ENCODE peak calls at places on chromosomes 6 and 20, in four cellular contexts. Z, R, A and U are unnamed samples.
A peak's percentile ranks its signal among the peaks of the same experiment; 100 is the strongest.

GRCh38 chr6:166341915-166342292 is 441 bp downstream of the SFT2D1 start:
- DNase-seq in Z (no peak), A (no peak), R (no peak), U (no peak)

GRCh38 chr20:24475356-24475755 is 5.9 kb downstream of the SYNDIG1 start:
- DNase-seq in R (no peak), A (no peak), Z (no peak), U (no peak)

GRCh38 chr6:144335315-144335861 is 50.3 kb downstream of the UTRN start:
- DNase-seq in R (no peak), A (no peak), Z (peak; percentile 39), U (no peak)

GRCh38 chr6:135183532-135184440 is 2.7 kb downstream of the MYB start:
- DNase-seq in Z (peak; percentile 79), A (peak; percentile 55), R (no peak), U (peak; percentile 47)

GRCh38 chr6:117206951-117207687 is 58.2 kb upstream of the VGLL2 start:
- DNase-seq in Z (no peak), A (no peak), R (no peak), U (no peak)

GRCh38 chr20:31576751-31577150 is 28.3 kb upstream of the ID1 start:
- DNase-seq in A (no peak), R (no peak), Z (no peak), U (no peak)

GRCh38 chr6:136683209-136683941 is 108.9 kb downstream of the MAP3K5 start:
- DNase-seq in A (no peak), Z (no peak), R (no peak), U (no peak)

GRCh38 chr6:148521586-148521985 is 178.9 kb downstream of the SASH1 start:
- DNase-seq in R (no peak), A (no peak), Z (no peak), U (no peak)

GRCh38 chr6:154529957-154530356 is 19.5 kb upstream of the CNKSR3 start:
- DNase-seq in R (no peak), Z (no peak), A (no peak), U (no peak)

GRCh38 chr6:26000366-26000886 is 37.8 kb downstream of the TRIM38 start:
- DNase-seq in R (no peak), Z (no peak), A (no peak), U (no peak)

GRCh38 chr6:13696226-13696625 is 15.4 kb downstream of the RANBP9 start:
- DNase-seq in A (no peak), R (no peak), Z (no peak), U (no peak)

GRCh38 chr6:129593233-129593564 is 116.8 kb downstream of the ARHGAP18 start:
- DNase-seq in R (no peak), Z (no peak), A (peak; percentile 72), U (no peak)

GRCh38 chr6:41503841-41504525 is 42.2 kb upstream of the FOXP4 start:
- DNase-seq in A (peak; percentile 52), Z (peak; percentile 66), R (no peak), U (peak; percentile 82)

GRCh38 chr6:33217681-33218080 is 9.4 kb downstream of the RING1 start:
- DNase-seq in Z (no peak), A (no peak), R (no peak), U (no peak)

GRCh38 chr6:142474446-142475289 is 172.9 kb downstream of the ADGRG6 start:
- DNase-seq in R (no peak), A (peak; percentile 63), Z (peak; percentile 76), U (peak; percentile 47)

GRCh38 chr6:2744206-2744771 is 6.4 kb downstream of the MYLK4 start:
- DNase-seq in A (no peak), R (no peak), Z (no peak), U (peak; percentile 31)

GRCh38 chr6:148329568-148330299 is 12.9 kb upstream of the SASH1 start:
- DNase-seq in Z (no peak), A (no peak), R (no peak), U (no peak)

GRCh38 chr6:141105481-141105880 is 1027.2 kb upstream of the GJE1 start:
- DNase-seq in Z (no peak), R (no peak), A (no peak), U (no peak)

GRCh38 chr6:20600831-20601230 is 66.6 kb downstream of the CDKAL1 start:
- DNase-seq in R (no peak), A (no peak), Z (no peak), U (peak; percentile 18)

GRCh38 chr6:17038316-17038715 is 63.5 kb upstream of the STMND1 start:
- DNase-seq in Z (no peak), A (no peak), R (no peak), U (no peak)

GRCh38 chr6:152571089-152571488 is 66.1 kb downstream of the SYNE1 start:
- DNase-seq in A (no peak), Z (no peak), R (no peak), U (no peak)

GRCh38 chr20:17624070-17624469 is 54.2 kb downstream of the DSTN start:
- DNase-seq in A (no peak), R (no peak), Z (no peak), U (peak; percentile 17)

GRCh38 chr6:108942556-108943492 is 94.6 kb downstream of the ARMC2 start:
- DNase-seq in R (no peak), A (no peak), Z (no peak), U (peak; percentile 51)

GRCh38 chr6:34223964-34224940 is 12.4 kb upstream of the HMGA1 start:
- DNase-seq in R (peak; percentile 88), A (peak; percentile 81), Z (peak; percentile 95), U (peak; percentile 99)
- TF ChIP-seq TCF12 in R (peak; percentile 53), A (no peak), Z (no peak), U (peak; percentile 50)

DNA sequence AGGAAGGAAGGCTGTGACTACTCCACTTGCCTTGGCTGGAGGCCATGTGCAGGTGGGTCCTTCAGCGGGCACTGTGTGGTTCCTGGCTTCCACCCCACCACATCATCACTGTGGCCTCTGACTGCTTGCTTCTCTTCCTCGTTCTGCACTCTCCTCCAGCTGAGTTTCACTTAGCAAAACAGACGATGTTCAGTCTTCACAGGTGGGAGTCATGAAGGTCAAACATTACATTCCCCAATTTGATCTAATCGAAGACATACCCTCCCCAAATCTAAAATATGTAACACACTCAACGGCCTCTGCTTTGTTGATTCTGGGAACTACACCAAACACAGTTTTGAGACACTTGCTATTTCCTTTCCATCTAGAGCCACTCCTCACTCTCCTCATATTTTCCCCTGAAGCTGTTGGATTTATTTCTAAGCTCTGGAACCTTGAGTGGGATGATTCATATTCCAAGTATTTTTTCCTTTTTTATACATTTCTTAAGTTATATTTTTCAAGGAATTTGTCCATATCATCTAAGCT is 132.5 kb upstream of the FOXA2 start:
- DNase-seq in Z (no peak), A (no peak), R (no peak), U (no peak)
- TF ChIP-seq TCF12 in Z (no peak), A (no peak), R (no peak), U (no peak)

DNA sequence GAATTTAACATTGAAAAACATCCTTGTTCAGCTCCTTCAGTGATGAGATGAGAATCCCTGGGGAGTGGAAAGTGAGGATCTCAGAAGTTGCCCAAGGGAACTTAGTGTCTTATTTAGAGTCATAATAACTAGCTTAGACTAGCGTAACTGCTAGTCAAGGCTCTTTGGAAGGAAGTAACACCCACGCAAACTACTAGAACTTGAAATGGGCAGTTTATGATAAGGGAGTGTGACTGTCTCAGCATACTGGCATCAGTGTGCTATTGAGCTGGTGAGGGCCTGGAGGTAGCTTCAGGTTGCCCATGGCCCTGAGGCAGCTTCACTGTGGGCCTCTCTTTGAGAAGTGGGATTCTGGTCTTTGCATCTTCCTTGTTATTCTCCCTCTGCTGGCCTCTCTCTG is 40.1 kb downstream of the SLX4IP start:
- DNase-seq in A (no peak), Z (no peak), R (no peak), U (no peak)
- TF ChIP-seq TCF12 in A (no peak), Z (no peak), R (no peak), U (no peak)

GRCh38 chr6:75502884-75503283 is 9.3 kb upstream of the FILIP1 start:
- DNase-seq in R (no peak), Z (no peak), A (no peak), U (no peak)

GRCh38 chr6:75503291-75503690 is 9.7 kb upstream of the FILIP1 start:
- DNase-seq in A (no peak), Z (no peak), R (no peak), U (no peak)

GRCh38 chr6:75504902-75505233 is 11.3 kb upstream of the FILIP1 start:
- DNase-seq in Z (no peak), A (no peak), R (no peak), U (no peak)

GRCh38 chr6:75501756-75502155 is 8.2 kb upstream of the FILIP1 start:
- DNase-seq in R (no peak), Z (no peak), A (no peak), U (no peak)

DNA sequence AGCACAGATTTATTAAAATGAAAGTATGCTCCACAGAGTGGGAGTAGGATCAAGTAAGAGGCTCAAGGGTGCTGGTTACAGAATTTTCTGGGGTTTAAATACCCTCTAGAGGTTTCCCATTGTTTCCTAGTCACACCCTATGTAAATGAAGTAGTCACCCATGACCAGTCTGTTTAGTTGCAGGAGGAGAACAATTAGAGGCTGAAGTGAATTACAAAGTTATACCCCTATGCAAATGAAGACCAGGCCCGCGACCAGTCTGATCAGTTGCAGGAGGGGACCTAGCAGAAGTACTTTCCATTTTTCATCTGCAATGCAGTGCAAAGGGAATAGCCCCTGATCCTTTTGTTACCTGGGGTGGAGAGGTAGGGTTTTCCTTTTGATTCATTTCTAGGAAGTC is 11.8 kb upstream of the FILIP1 start:
- DNase-seq in Z (no peak), A (no peak), R (no peak), U (no peak)
- TF ChIP-seq TCF12 in Z (no peak), A (no peak), R (no peak), U (no peak)

GRCh38 chr20:35466856-35467255 is 11.5 kb downstream of the CEP250 start:
- DNase-seq in R (no peak), A (no peak), Z (no peak), U (no peak)

GRCh38 chr20:35463455-35464300 is 8.3 kb downstream of the CEP250 start:
- DNase-seq in Z (peak; percentile 81), A (peak; percentile 84), R (no peak), U (peak; percentile 65)

GRCh38 chr20:35465976-35466375 is 10.6 kb downstream of the CEP250 start:
- DNase-seq in A (no peak), Z (no peak), R (no peak), U (no peak)

GRCh38 chr20:35468671-35469334 is 13.4 kb downstream of the CEP250 start:
- DNase-seq in R (no peak), A (peak; percentile 87), Z (no peak), U (no peak)

DNA sequence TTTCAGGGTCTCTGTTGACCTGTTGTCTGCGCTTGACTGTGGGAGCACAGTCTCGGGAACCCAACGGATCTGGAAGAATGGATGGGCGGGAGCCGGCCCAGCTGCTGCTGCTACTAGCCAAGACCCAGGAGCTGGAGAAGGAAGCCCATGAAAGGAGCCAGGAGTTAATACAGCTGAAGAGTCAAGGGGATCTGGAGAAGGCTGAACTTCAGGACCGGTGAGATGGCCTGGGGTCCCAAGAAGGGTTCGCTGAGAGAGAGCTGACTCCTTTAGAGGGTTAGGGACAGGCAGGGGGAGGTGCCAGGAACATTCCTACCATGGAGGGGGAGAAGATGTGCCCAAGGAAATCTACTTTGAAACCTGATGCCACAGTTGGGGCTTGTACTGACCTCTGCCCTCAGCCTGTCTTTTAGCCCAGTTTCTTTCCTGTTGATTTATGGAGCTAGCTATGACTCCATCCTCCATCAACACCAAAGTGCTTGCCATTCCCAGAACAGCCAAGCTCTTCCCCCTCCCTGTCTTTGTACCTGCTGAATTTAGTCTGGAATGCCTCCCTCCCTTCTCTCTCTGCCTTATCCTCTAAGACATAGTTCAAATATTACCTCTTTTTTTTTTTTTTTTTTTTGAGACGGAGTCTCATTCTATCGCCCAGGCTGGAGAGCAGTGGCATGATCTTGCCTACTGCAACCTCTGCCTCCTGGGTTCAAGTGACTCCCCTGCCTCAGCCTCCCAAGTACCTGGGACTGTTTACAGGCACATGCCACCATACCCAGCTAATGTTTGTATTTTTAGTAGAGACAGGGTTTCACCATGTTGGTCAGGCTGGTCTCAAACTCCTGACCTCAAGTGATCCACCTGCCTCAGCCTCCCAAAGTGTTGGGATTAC is 12.2 kb downstream of the CEP250 start:
- DNase-seq in A (peak; percentile 91), Z (no peak), R (no peak), U (no peak)
- TF ChIP-seq TCF12 in A (no peak), Z (no peak), R (no peak), U (no peak)

GRCh38 chr20:37343212-37343993 is 2.5 kb upstream of the SRC start:
- DNase-seq in Z (no peak), A (peak; percentile 53), R (no peak), U (no peak)
- TF ChIP-seq TCF12 in Z (no peak), A (no peak), R (no peak), U (no peak)